ENCODE peak calls at places on chromosomes 7 and 10, in eight cellular contexts. U is NCI-H1417; F is fibroblast of pulmonary artery; P is stimulated activated CD4-positive, alpha-beta T cell treated with anti-CD3 and anti-CD28 coated beads, Interleukin-4, amount 100 ng/mL, for 1 hour; D is NCI-H1092; M is stimulated activated naive CD8-positive, alpha-beta T cell treated with anti-CD3 and anti-CD28 coated beads, Interleukin-15, Interleukin-2, amounts not matched to agents 100 U/mL and 50 U/mL, for 24 hours; K is thoracic aorta; H is ACHN. X is an unnamed sample.

GRCh38 chr7:107694395-107694794 is 33.8 kb downstream of the SLC26A4 start:
- DNase-seq in D (peak; percentile 33), K (no peak), U (peak; percentile 36), P (no peak), F (peak; percentile 74), M (no peak), H (no peak), X (no peak)

GRCh38 chr10:4514445-4515108 is 311.4 kb upstream of the AKR1E2 start:
- DNase-seq in K (no peak), M (no peak), F (no peak), D (no peak), P (no peak), U (no peak), H (no peak), X (no peak)

GRCh38 chr7:21141476-21141875 is 286.4 kb upstream of the SP4 start:
- DNase-seq in U (no peak), F (no peak), K (no peak), P (no peak), M (no peak), D (no peak), H (no peak), X (no peak)

GRCh38 chr10:85043207-85043606 is 714.8 kb downstream of the CCSER2 start:
- DNase-seq in F (no peak), U (peak; percentile 69), K (no peak), D (peak; percentile 6), M (no peak), H (no peak), P (no peak), X (no peak)

GRCh38 chr10:122854648-122855047 is 9.0 kb upstream of the CUZD1 start:
- DNase-seq in K (no peak), F (peak; percentile 62), P (no peak), H (peak; percentile 72), M (no peak), U (no peak), D (no peak), X (no peak)

GRCh38 chr7:151897951-151898686 is 21.2 kb upstream of the PRKAG2 start:
- DNase-seq in H (no peak), M (no peak), K (no peak), F (no peak), D (no peak), U (no peak), P (no peak), X (no peak)

GRCh38 chr10:80516506-80517075 is 21.1 kb upstream of the SH2D4B start:
- DNase-seq in H (no peak), D (no peak), F (no peak), M (no peak), K (no peak), U (no peak), P (no peak), X (no peak)

GRCh38 chr10:103849880-103850571 is 5.3 kb downstream of the SH3PXD2A start:
- DNase-seq in F (peak; percentile 74), U (no peak), P (no peak), H (peak; percentile 28), M (no peak), D (no peak), K (peak; percentile 50), X (no peak)

GRCh38 chr10:62636825-62637248 is 167.7 kb upstream of the ADO start:
- DNase-seq in D (no peak), P (no peak), U (no peak), H (no peak), M (no peak), F (no peak), K (no peak), X (no peak)

GRCh38 chr7:139702811-139703467 is 74.9 kb downstream of the HIPK2 start:
- DNase-seq in M (no peak), F (no peak), K (no peak), H (no peak), U (peak; percentile 61), P (no peak), D (peak; percentile 24), X (no peak)

GRCh38 chr7:13241416-13241815 is 554.0 kb downstream of the ARL4A start:
- DNase-seq in K (no peak), H (no peak), F (no peak), D (no peak), U (no peak), P (no peak), M (no peak), X (no peak)

GRCh38 chr7:115494529-115495147 is 535.9 kb downstream of the TFEC start:
- DNase-seq in K (no peak), H (no peak), D (no peak), U (peak; percentile 76), M (no peak), P (no peak), F (no peak), X (no peak)

GRCh38 chr7:128003179-128003578 is 28.1 kb downstream of the LRRC4 start:
- DNase-seq in M (no peak), H (no peak), D (no peak), P (no peak), U (no peak), K (no peak), F (no peak), X (no peak)

GRCh38 chr7:132639983-132640382 is 63.7 kb upstream of the PLXNA4 start:
- DNase-seq in U (no peak), D (no peak), P (no peak), H (no peak), K (no peak), M (no peak), F (no peak), X (no peak)

GRCh38 chr7:102146989-102147388 is 139.7 kb upstream of the SH2B2 start:
- DNase-seq in F (peak; percentile 75), D (no peak), U (no peak), P (no peak), M (no peak), K (no peak), H (no peak), X (no peak)

GRCh38 chr10:130479146-130479545 is 343.0 kb downstream of the GLRX3 start:
- DNase-seq in D (no peak), M (no peak), H (no peak), F (no peak), U (no peak), P (no peak), K (no peak), X (no peak)

GRCh38 chr7:34311591-34311990 is 346.4 kb upstream of the NPSR1 start:
- DNase-seq in U (no peak), H (no peak), F (no peak), P (no peak), K (no peak), M (no peak), D (no peak), X (no peak)

GRCh38 chr7:30931161-30931926 is 19.7 kb downstream of the AQP1 start:
- DNase-seq in P (no peak), U (no peak), D (no peak), H (no peak), F (peak; percentile 69), M (no peak), K (no peak), X (no peak)

GRCh38 chr7:137591444-137591843 is 247.9 kb upstream of the PTN start:
- DNase-seq in K (no peak), U (no peak), M (no peak), D (no peak), H (peak; percentile 6), F (peak; percentile 80), P (no peak), X (no peak)

GRCh38 chr10:123139521-123140163 is 3.9 kb downstream of the HMX3 start:
- DNase-seq in H (no peak), F (peak; percentile 67), K (no peak), D (no peak), P (no peak), U (no peak), M (peak; percentile 13), X (no peak)

GRCh38 chr7:92547579-92547978 is 19.0 kb downstream of the RBM48 start:
- DNase-seq in H (no peak), M (no peak), F (no peak), P (no peak), D (no peak), U (no peak), K (no peak), X (no peak)

GRCh38 chr7:69419928-69420327 is 178.3 kb upstream of the AUTS2 start:
- DNase-seq in F (no peak), M (no peak), U (no peak), P (no peak), H (no peak), K (no peak), D (no peak), X (no peak)

GRCh38 chr7:104012815-104013214 is 23.4 kb upstream of the RELN start:
- DNase-seq in M (no peak), P (no peak), U (no peak), K (no peak), H (no peak), D (no peak), F (no peak), X (no peak)

GRCh38 chr7:106109521-106110237 is 2.4 kb downstream of the SYPL1 start:
- DNase-seq in F (no peak), M (no peak), U (no peak), H (no peak), D (no peak), P (no peak), K (no peak), X (no peak)

GRCh38 chr10:122271076-122271475 is at the start of gene BTBD16:
- DNase-seq in M (no peak), F (no peak), K (no peak), D (no peak), H (no peak), U (no peak), P (no peak), X (no peak)

GRCh38 chr10:99285846-99286245 is 43.3 kb upstream of the CNNM1 start:
- DNase-seq in D (no peak), F (no peak), M (no peak), K (no peak), H (no peak), U (no peak), P (no peak), X (no peak)

GRCh38 chr7:41630741-41631140 is 72.1 kb downstream of the INHBA start:
- DNase-seq in K (no peak), U (no peak), F (no peak), M (no peak), P (no peak), H (no peak), D (no peak), X (no peak)

GRCh38 chr10:22851865-22852239 is 76.0 kb upstream of the ARMC3 start:
- DNase-seq in D (no peak), P (no peak), M (no peak), F (no peak), U (no peak), H (no peak), K (no peak), X (no peak)

X was measured in DMS79 treated with DMSO at 0.1 percent for 48 hours.